ENCODE peak calls at places on chromosome 1, in four cellular contexts. One of them, this sample, is unnamed.

GRCh38 chr1:42999308-42999707 is 40.6 kb upstream of the SLC2A1 start:
- DNase-seq in LoVo: no peak
- DNase-seq in prostate gland: no peak
- DNase-seq in HEK293T: no peak
- DNase-seq in this sample: no peak

GRCh38 chr1:231806623-231807470 is 180.3 kb downstream of the DISC1 start:
- DNase-seq in prostate gland: no peak
- DNase-seq in LoVo: peak
- DNase-seq in HEK293T: peak
- DNase-seq in this sample: peak

GRCh38 chr1:1771096-1771495 is 7.2 kb downstream of the NADK start:
- DNase-seq in LoVo: no peak
- DNase-seq in prostate gland: no peak
- DNase-seq in HEK293T: no peak
- DNase-seq in this sample: no peak

GRCh38 chr1:164423136-164423535 is 135.8 kb upstream of the PBX1 start:
- DNase-seq in HEK293T: no peak
- DNase-seq in LoVo: no peak
- DNase-seq in prostate gland: no peak
- DNase-seq in this sample: no peak

GRCh38 chr1:81803423-81804103 is 2.8 kb downstream of the ADGRL2 start:
- DNase-seq in HEK293T: peak
- DNase-seq in LoVo: no peak
- DNase-seq in prostate gland: peak
- DNase-seq in this sample: peak

GRCh38 chr1:181099152-181100014 is 10.9 kb downstream of the IER5 start:
- DNase-seq in LoVo: no peak
- DNase-seq in HEK293T: peak
- DNase-seq in prostate gland: no peak
- DNase-seq in this sample: no peak

GRCh38 chr1:8525291-8526275 is 207.7 kb downstream of the SLC45A1 start:
- DNase-seq in prostate gland: peak
- DNase-seq in HEK293T: peak
- DNase-seq in LoVo: no peak
- DNase-seq in this sample: peak

GRCh38 chr1:109895720-109896504 is 14.7 kb upstream of the CSF1 start:
- DNase-seq in HEK293T: no peak
- DNase-seq in LoVo: no peak
- DNase-seq in prostate gland: no peak
- DNase-seq in this sample: no peak

GRCh38 chr1:245142171-245142798 is 12.5 kb upstream of the KIF26B start:
- DNase-seq in HEK293T: no peak
- DNase-seq in prostate gland: no peak
- DNase-seq in LoVo: no peak
- DNase-seq in this sample: no peak

GRCh38 chr1:228359613-228360532 is 46.8 kb downstream of the TRIM11 start:
- DNase-seq in HEK293T: no peak
- DNase-seq in LoVo: no peak
- DNase-seq in prostate gland: no peak
- DNase-seq in this sample: no peak

GRCh38 chr1:61083014-61083798 is 845 bp downstream of the NFIA start:
- DNase-seq in prostate gland: no peak
- DNase-seq in LoVo: no peak
- DNase-seq in HEK293T: peak
- DNase-seq in this sample: peak